ENCODE peak calls at places on chromosome 17, in nine cellular contexts. One of them, this sample, is unnamed.

GRCh38 chr17:59899099-59899498 is 6.2 kb downstream of the RPS6KB1 start:
- DNase-seq in AG10803: peak; percentile 1
- DNase-seq in GM23248: peak; percentile 2
- DNase-seq in fibroblast of pulmonary artery: no peak
- DNase-seq in cardiac muscle cell: peak; percentile 54
- DNase-seq in GM12878: no peak
- DNase-seq in heart right ventricle: no peak
- DNase-seq in dorsolateral prefrontal cortex: no peak
- DNase-seq in body of pancreas: no peak
- DNase-seq in this sample: peak; percentile 45

GRCh38 chr17:38702900-38703741 is 2.0 kb upstream of the MLLT6 start:
- DNase-seq in GM12878: no peak
- DNase-seq in AG10803: no peak
- DNase-seq in dorsolateral prefrontal cortex: no peak
- DNase-seq in heart right ventricle: peak; percentile 33
- DNase-seq in cardiac muscle cell: no peak
- DNase-seq in GM23248: peak; percentile 53
- DNase-seq in fibroblast of pulmonary artery: no peak
- DNase-seq in body of pancreas: no peak
- DNase-seq in this sample: no peak

GRCh38 chr17:28993013-28993600 is 12.7 kb downstream of the SEZ6 start:
- DNase-seq in AG10803: no peak
- DNase-seq in dorsolateral prefrontal cortex: no peak
- DNase-seq in GM12878: no peak
- DNase-seq in fibroblast of pulmonary artery: no peak
- DNase-seq in GM23248: no peak
- DNase-seq in body of pancreas: no peak
- DNase-seq in cardiac muscle cell: no peak
- DNase-seq in heart right ventricle: no peak
- DNase-seq in this sample: no peak

GRCh38 chr17:40071720-40072480 is 9.1 kb downstream of the THRA start:
- DNase-seq in dorsolateral prefrontal cortex: peak; percentile 91
- DNase-seq in heart right ventricle: peak; percentile 67
- DNase-seq in GM12878: no peak
- DNase-seq in AG10803: peak; percentile 60
- DNase-seq in body of pancreas: peak; percentile 98
- DNase-seq in fibroblast of pulmonary artery: peak; percentile 56
- DNase-seq in cardiac muscle cell: peak; percentile 57
- DNase-seq in GM23248: peak; percentile 51
- DNase-seq in this sample: no peak

GRCh38 chr17:20988001-20988641 is 54.7 kb downstream of the USP22 start:
- DNase-seq in AG10803: no peak
- DNase-seq in fibroblast of pulmonary artery: no peak
- DNase-seq in dorsolateral prefrontal cortex: no peak
- DNase-seq in heart right ventricle: no peak
- DNase-seq in cardiac muscle cell: no peak
- DNase-seq in GM23248: no peak
- DNase-seq in GM12878: no peak
- DNase-seq in body of pancreas: no peak
- DNase-seq in this sample: no peak

GRCh38 chr17:55356440-55357328 is 65.0 kb downstream of the MMD start:
- DNase-seq in heart right ventricle: peak; percentile 68
- DNase-seq in GM23248: peak; percentile 74
- DNase-seq in cardiac muscle cell: peak; percentile 72
- DNase-seq in GM12878: peak; percentile 28
- DNase-seq in dorsolateral prefrontal cortex: peak; percentile 28
- DNase-seq in AG10803: peak; percentile 62
- DNase-seq in body of pancreas: peak; percentile 70
- DNase-seq in fibroblast of pulmonary artery: peak; percentile 78
- DNase-seq in this sample: peak; percentile 85

GRCh38 chr17:5508855-5509254 is 22.5 kb downstream of the MIS12 start:
- DNase-seq in AG10803: peak; percentile 50
- DNase-seq in fibroblast of pulmonary artery: peak; percentile 68
- DNase-seq in heart right ventricle: no peak
- DNase-seq in cardiac muscle cell: peak; percentile 27
- DNase-seq in body of pancreas: no peak
- DNase-seq in GM12878: no peak
- DNase-seq in dorsolateral prefrontal cortex: no peak
- DNase-seq in GM23248: peak; percentile 30
- DNase-seq in this sample: peak; percentile 58

GRCh38 chr17:11880714-11881113 is 116.6 kb downstream of the ZNF18 start:
- DNase-seq in GM12878: no peak
- DNase-seq in GM23248: peak; percentile 1
- DNase-seq in body of pancreas: no peak
- DNase-seq in AG10803: no peak
- DNase-seq in dorsolateral prefrontal cortex: no peak
- DNase-seq in cardiac muscle cell: peak; percentile 2
- DNase-seq in heart right ventricle: peak; percentile 7
- DNase-seq in fibroblast of pulmonary artery: no peak
- DNase-seq in this sample: no peak

GRCh38 chr17:71084219-71084618 is 914.9 kb downstream of the KCNJ2 start:
- DNase-seq in dorsolateral prefrontal cortex: no peak
- DNase-seq in fibroblast of pulmonary artery: peak; percentile 69
- DNase-seq in heart right ventricle: no peak
- DNase-seq in cardiac muscle cell: peak; percentile 66
- DNase-seq in GM23248: peak; percentile 35
- DNase-seq in GM12878: no peak
- DNase-seq in AG10803: peak; percentile 16
- DNase-seq in body of pancreas: peak; percentile 25
- DNase-seq in this sample: no peak

GRCh38 chr17:72515291-72516065 is 394.7 kb downstream of the SOX9 start:
- DNase-seq in body of pancreas: peak; percentile 66
- DNase-seq in heart right ventricle: no peak
- DNase-seq in dorsolateral prefrontal cortex: no peak
- DNase-seq in GM23248: peak; percentile 42
- DNase-seq in cardiac muscle cell: peak; percentile 81
- DNase-seq in AG10803: no peak
- DNase-seq in GM12878: peak; percentile 77
- DNase-seq in fibroblast of pulmonary artery: peak; percentile 69
- DNase-seq in this sample: peak; percentile 47

GRCh38 chr17:40992666-40993065 is 1.3 kb downstream of the KRTAP3-3 start:
- DNase-seq in cardiac muscle cell: no peak
- DNase-seq in AG10803: no peak
- DNase-seq in heart right ventricle: no peak
- DNase-seq in GM12878: no peak
- DNase-seq in fibroblast of pulmonary artery: no peak
- DNase-seq in dorsolateral prefrontal cortex: no peak
- DNase-seq in body of pancreas: no peak
- DNase-seq in GM23248: no peak
- DNase-seq in this sample: no peak

GRCh38 chr17:39018267-39019134 is 51.3 kb upstream of the FBXO47 start:
- DNase-seq in fibroblast of pulmonary artery: no peak
- DNase-seq in cardiac muscle cell: no peak
- DNase-seq in body of pancreas: no peak
- DNase-seq in GM12878: peak; percentile 28
- DNase-seq in dorsolateral prefrontal cortex: no peak
- DNase-seq in heart right ventricle: no peak
- DNase-seq in AG10803: no peak
- DNase-seq in GM23248: no peak
- DNase-seq in this sample: no peak

GRCh38 chr17:33338242-33338641 is 45.1 kb upstream of the ASIC2 start:
- DNase-seq in dorsolateral prefrontal cortex: no peak
- DNase-seq in AG10803: no peak
- DNase-seq in fibroblast of pulmonary artery: no peak
- DNase-seq in body of pancreas: no peak
- DNase-seq in cardiac muscle cell: no peak
- DNase-seq in GM12878: no peak
- DNase-seq in GM23248: no peak
- DNase-seq in heart right ventricle: no peak
- DNase-seq in this sample: no peak

GRCh38 chr17:67431210-67432015 is 54.3 kb downstream of the PITPNC1 start:
- DNase-seq in GM23248: peak; percentile 91
- DNase-seq in dorsolateral prefrontal cortex: no peak
- DNase-seq in body of pancreas: no peak
- DNase-seq in heart right ventricle: no peak
- DNase-seq in cardiac muscle cell: peak; percentile 83
- DNase-seq in AG10803: peak; percentile 87
- DNase-seq in GM12878: no peak
- DNase-seq in fibroblast of pulmonary artery: peak; percentile 92
- DNase-seq in this sample: peak; percentile 65

GRCh38 chr17:54900457-54901229 is at the start of gene TOM1L1:
- DNase-seq in heart right ventricle: peak; percentile 53
- DNase-seq in GM23248: peak; percentile 80
- DNase-seq in body of pancreas: peak; percentile 90
- DNase-seq in cardiac muscle cell: peak; percentile 72
- DNase-seq in GM12878: no peak
- DNase-seq in dorsolateral prefrontal cortex: peak; percentile 26
- DNase-seq in fibroblast of pulmonary artery: peak; percentile 55
- DNase-seq in AG10803: peak; percentile 57
- DNase-seq in this sample: peak; percentile 87

GRCh38 chr17:79752175-79752574 is 21.4 kb downstream of the ENPP7 start:
- DNase-seq in GM12878: no peak
- DNase-seq in fibroblast of pulmonary artery: no peak
- DNase-seq in dorsolateral prefrontal cortex: no peak
- DNase-seq in heart right ventricle: no peak
- DNase-seq in body of pancreas: no peak
- DNase-seq in GM23248: no peak
- DNase-seq in AG10803: no peak
- DNase-seq in cardiac muscle cell: no peak
- DNase-seq in this sample: no peak
- H3K4me3 ChIP-seq in GM12878: no peak overlapping the region
- H3K4me3 ChIP-seq in fibroblast of pulmonary artery: no peak overlapping the region
- H3K4me3 ChIP-seq in dorsolateral prefrontal cortex: no peak overlapping the region
- H3K4me3 ChIP-seq in heart right ventricle: no peak overlapping the region
- H3K4me3 ChIP-seq in body of pancreas: no peak overlapping the region
- H3K4me3 ChIP-seq in GM23248: no peak overlapping the region
- H3K4me3 ChIP-seq in AG10803: no peak overlapping the region
- H3K4me3 ChIP-seq in cardiac muscle cell: no peak overlapping the region
- H3K4me3 ChIP-seq in this sample: no peak overlapping the region

GRCh38 chr17:48997103-48997826 is at the start of gene IGF2BP1:
- DNase-seq in GM23248: peak; percentile 80
- DNase-seq in heart right ventricle: no peak
- DNase-seq in fibroblast of pulmonary artery: peak; percentile 73
- DNase-seq in dorsolateral prefrontal cortex: no peak
- DNase-seq in cardiac muscle cell: peak; percentile 81
- DNase-seq in GM12878: no peak
- DNase-seq in AG10803: peak; percentile 54
- DNase-seq in body of pancreas: no peak
- DNase-seq in this sample: peak; percentile 88

GRCh38 chr17:48997827-48998556 is 807 bp downstream of the IGF2BP1 start:
- DNase-seq in AG10803: peak; percentile 34
- DNase-seq in GM23248: no peak
- DNase-seq in heart right ventricle: no peak
- DNase-seq in fibroblast of pulmonary artery: no peak
- DNase-seq in body of pancreas: no peak
- DNase-seq in GM12878: no peak
- DNase-seq in dorsolateral prefrontal cortex: no peak
- DNase-seq in cardiac muscle cell: no peak
- DNase-seq in this sample: peak; percentile 58

GRCh38 chr17:48995332-48995870 is 1.8 kb upstream of the IGF2BP1 start:
- DNase-seq in dorsolateral prefrontal cortex: no peak
- DNase-seq in heart right ventricle: no peak
- DNase-seq in GM12878: no peak
- DNase-seq in GM23248: peak; percentile 53
- DNase-seq in cardiac muscle cell: no peak
- DNase-seq in fibroblast of pulmonary artery: peak; percentile 32
- DNase-seq in AG10803: no peak
- DNase-seq in body of pancreas: no peak
- DNase-seq in this sample: no peak

GRCh38 chr17:48995871-48996695 is 1.1 kb upstream of the IGF2BP1 start:
- DNase-seq in heart right ventricle: no peak
- DNase-seq in fibroblast of pulmonary artery: no peak
- DNase-seq in cardiac muscle cell: no peak
- DNase-seq in GM12878: no peak
- DNase-seq in GM23248: peak; percentile 47
- DNase-seq in AG10803: no peak
- DNase-seq in body of pancreas: no peak
- DNase-seq in dorsolateral prefrontal cortex: no peak
- DNase-seq in this sample: no peak

DNA sequence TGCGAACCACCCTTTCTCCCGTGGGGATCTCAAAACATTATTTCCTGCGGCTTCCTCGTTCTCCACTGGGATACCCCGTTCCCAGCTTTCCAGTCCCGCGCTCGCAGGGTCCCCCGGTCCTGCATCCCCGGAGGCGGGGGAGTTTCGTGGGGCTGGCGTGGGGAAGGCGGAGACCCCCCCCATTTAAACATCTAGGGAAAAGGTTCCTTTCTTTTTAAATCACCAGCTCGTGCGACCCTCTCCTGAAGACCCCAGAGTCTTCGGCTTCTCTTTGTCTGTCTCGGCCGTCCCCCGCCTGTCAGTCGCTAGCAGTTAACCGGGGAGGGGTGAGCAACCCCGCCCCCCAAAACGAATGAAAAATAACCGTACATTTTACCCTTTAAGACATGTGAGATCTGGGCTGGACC is 486 bp upstream of the IGF2BP1 start:
- DNase-seq in GM23248: no peak
- DNase-seq in body of pancreas: no peak
- DNase-seq in heart right ventricle: no peak
- DNase-seq in AG10803: no peak
- DNase-seq in cardiac muscle cell: no peak
- DNase-seq in fibroblast of pulmonary artery: no peak
- DNase-seq in GM12878: no peak
- DNase-seq in dorsolateral prefrontal cortex: no peak
- DNase-seq in this sample: no peak
- H3K4me3 ChIP-seq in GM23248: peak overlapping the region; percentile 73
- H3K4me3 ChIP-seq in body of pancreas: no peak overlapping the region
- H3K4me3 ChIP-seq in heart right ventricle: no peak overlapping the region
- H3K4me3 ChIP-seq in AG10803: peak overlapping the region; percentile 79
- H3K4me3 ChIP-seq in cardiac muscle cell: peak overlapping the region; percentile 96
- H3K4me3 ChIP-seq in fibroblast of pulmonary artery: peak overlapping the region; percentile 85
- H3K4me3 ChIP-seq in GM12878: no peak overlapping the region
- H3K4me3 ChIP-seq in dorsolateral prefrontal cortex: no peak overlapping the region
- H3K4me3 ChIP-seq in this sample: peak overlapping the region; percentile 61

GRCh38 chr17:45029096-45029495 is 22.3 kb downstream of the DCAKD start:
- DNase-seq in AG10803: no peak
- DNase-seq in body of pancreas: no peak
- DNase-seq in GM12878: no peak
- DNase-seq in fibroblast of pulmonary artery: no peak
- DNase-seq in cardiac muscle cell: no peak
- DNase-seq in GM23248: no peak
- DNase-seq in dorsolateral prefrontal cortex: no peak
- DNase-seq in heart right ventricle: no peak
- DNase-seq in this sample: no peak
- H3K4me3 ChIP-seq in AG10803: no peak overlapping the region
- H3K4me3 ChIP-seq in body of pancreas: no peak overlapping the region
- H3K4me3 ChIP-seq in GM12878: no peak overlapping the region
- H3K4me3 ChIP-seq in fibroblast of pulmonary artery: no peak overlapping the region
- H3K4me3 ChIP-seq in cardiac muscle cell: no peak overlapping the region
- H3K4me3 ChIP-seq in GM23248: no peak overlapping the region
- H3K4me3 ChIP-seq in dorsolateral prefrontal cortex: no peak overlapping the region
- H3K4me3 ChIP-seq in heart right ventricle: no peak overlapping the region
- H3K4me3 ChIP-seq in this sample: no peak overlapping the region

DNA sequence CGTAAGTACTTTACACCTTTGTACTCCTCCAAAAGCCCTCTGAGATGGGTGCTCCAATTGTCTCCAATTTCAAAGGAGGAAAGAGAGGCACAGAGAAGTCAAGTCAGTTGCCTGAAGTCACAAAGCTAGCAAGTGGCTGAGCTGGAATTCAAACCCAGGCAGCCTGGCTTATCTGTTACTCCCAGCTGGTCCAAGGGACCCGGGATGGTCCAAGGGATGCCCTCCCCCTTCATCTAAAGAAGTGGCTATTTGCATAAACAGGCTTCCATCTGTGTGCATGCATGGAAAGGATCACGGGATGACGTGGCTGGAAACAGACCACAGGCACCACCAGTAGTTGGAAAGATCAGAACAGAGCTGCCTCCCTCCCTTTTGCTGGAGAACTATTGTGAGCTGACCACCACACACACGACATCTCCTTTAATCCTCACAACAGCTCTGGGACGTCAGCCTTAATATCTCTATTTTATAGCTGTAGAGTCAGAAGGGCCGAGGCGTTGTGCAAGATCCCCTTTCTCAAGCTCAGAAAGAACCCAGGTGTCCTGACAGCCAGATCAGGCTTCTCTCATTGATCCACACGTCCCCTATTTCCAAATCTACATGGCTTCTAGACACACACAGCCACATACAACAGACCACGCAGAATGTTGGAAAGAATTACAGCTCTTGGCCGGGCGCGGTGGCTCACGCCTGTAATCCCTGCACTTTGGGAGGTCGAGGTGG is 10.9 kb upstream of the COL1A1 start:
- DNase-seq in GM12878: no peak
- DNase-seq in body of pancreas: no peak
- DNase-seq in cardiac muscle cell: peak; percentile 89
- DNase-seq in fibroblast of pulmonary artery: peak; percentile 78
- DNase-seq in GM23248: peak; percentile 91
- DNase-seq in dorsolateral prefrontal cortex: no peak
- DNase-seq in heart right ventricle: no peak
- DNase-seq in AG10803: peak; percentile 92
- DNase-seq in this sample: peak; percentile 91
- H3K4me3 ChIP-seq in GM12878: no peak overlapping the region
- H3K4me3 ChIP-seq in body of pancreas: no peak overlapping the region
- H3K4me3 ChIP-seq in cardiac muscle cell: no peak overlapping the region
- H3K4me3 ChIP-seq in fibroblast of pulmonary artery: no peak overlapping the region
- H3K4me3 ChIP-seq in GM23248: peak overlapping the region; percentile 26
- H3K4me3 ChIP-seq in dorsolateral prefrontal cortex: no peak overlapping the region
- H3K4me3 ChIP-seq in heart right ventricle: no peak overlapping the region
- H3K4me3 ChIP-seq in AG10803: peak overlapping the region; percentile 42
- H3K4me3 ChIP-seq in this sample: peak overlapping the region; percentile 1

This sample was measured in foreskin fibroblast.